ENCODE peak calls at places on chromosomes 4 and X, in seven cellular contexts. J is CD4-positive, alpha-beta memory T cell; I is A549; G is mammary epithelial cell; D is DND-41; Z is transverse colon; K is neuronal stem cell. Q is an unnamed sample.

GRCh38 chr4:7658297-7659204 is 223.8 kb upstream of the PSAPL1 start:
- DNase-seq in J (no peak), I (no peak), G (no peak), D (no peak), Z (no peak), K (no peak), Q (no peak)

GRCh38 chr4:165210566-165210965 is 3.2 kb downstream of the KLHL2 start:
- DNase-seq in J (no peak), I (no peak), G (no peak), D (no peak), Z (no peak), K (no peak), Q (no peak)

GRCh38 chr4:21470531-21470930 is 478.0 kb downstream of the KCNIP4 start:
- DNase-seq in J (no peak), I (no peak), G (peak; percentile 71), D (no peak), Z (no peak), K (no peak), Q (no peak)

GRCh38 chrX:8981742-8982141 is 52.2 kb downstream of the FAM9B start:
- DNase-seq in J (peak; percentile 17), I (no peak), G (no peak), D (no peak), Z (no peak), K (no peak), Q (no peak)

GRCh38 chrX:129836827-129837226 is 6.9 kb downstream of the ZDHHC9 start:
- DNase-seq in J (no peak), I (no peak), G (no peak), D (no peak), Z (no peak), K (no peak), Q (no peak)

GRCh38 chrX:118189628-118190027 is 73.0 kb upstream of the KLHL13 start:
- DNase-seq in J (no peak), I (no peak), G (no peak), D (no peak), Z (no peak), K (no peak), Q (no peak)

GRCh38 chrX:13463608-13464007 is 105.8 kb upstream of the EGFL6 start:
- DNase-seq in J (no peak), I (peak; percentile 6), G (peak; percentile 53), D (peak; percentile 77), Z (peak; percentile 49), K (no peak), Q (no peak)

GRCh38 chrX:27893211-27893610 is 85.4 kb downstream of the MAGEB10 start:
- DNase-seq in J (no peak), I (no peak), G (no peak), D (no peak), Z (no peak), K (no peak), Q (no peak)

GRCh38 chr4:2166253-2166652 is 75.7 kb downstream of the HAUS3 start:
- DNase-seq in J (no peak), I (no peak), G (no peak), D (no peak), Z (peak; percentile 27), K (no peak), Q (no peak)

GRCh38 chrX:136076942-136077341 is 70.4 kb upstream of the FHL1 start:
- DNase-seq in J (no peak), I (no peak), G (peak; percentile 12), D (no peak), Z (no peak), K (no peak), Q (no peak)

GRCh38 chr4:112119358-112119783 is 25.9 kb upstream of the FAM241A start:
- DNase-seq in J (no peak), I (no peak), G (no peak), D (no peak), Z (no peak), K (no peak), Q (no peak)

GRCh38 chr4:41611881-41612871 is 74.2 kb downstream of the LIMCH1 start:
- DNase-seq in J (no peak), I (peak; percentile 17), G (peak; percentile 59), D (no peak), Z (peak; percentile 51), K (peak; percentile 52), Q (no peak)

DNA sequence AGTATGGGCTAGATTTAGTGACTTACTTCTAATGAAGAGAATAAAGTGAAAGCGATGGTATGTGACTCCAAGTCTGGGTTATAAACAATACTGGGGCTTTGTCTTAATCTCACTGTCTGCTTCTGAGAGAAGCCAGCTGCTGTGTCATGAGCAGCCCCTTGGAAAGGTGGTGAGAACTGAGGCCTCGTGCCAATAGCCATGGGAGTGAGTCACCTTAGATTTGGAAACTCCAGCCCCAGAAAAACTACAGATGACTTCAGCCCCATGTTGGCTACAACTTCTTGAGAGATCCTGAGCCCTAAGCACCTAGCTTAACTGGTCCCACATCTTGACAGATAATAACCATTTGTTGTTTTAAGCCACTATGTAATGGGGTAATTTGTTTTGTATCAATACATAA is 77.6 kb downstream of the CWH43 start:
- DNase-seq in J (no peak), I (no peak), G (peak; percentile 56), D (no peak), Z (no peak), K (no peak), Q (no peak)
- H3K9me3 ChIP-seq in J (no peaks in the 10 kb centered on the region), I (no peaks in the 10 kb centered on the region), G (no peaks in the 10 kb centered on the region), D (no peaks in the 10 kb centered on the region), Z (no peaks in the 10 kb centered on the region), K (no peaks in the 10 kb centered on the region), Q (no peaks in the 10 kb centered on the region)

GRCh38 chr4:1072830-1073446 is 40.4 kb downstream of the RNF212 start:
- DNase-seq in J (peak; percentile 50), I (peak; percentile 59), G (peak; percentile 55), D (peak; percentile 51), Z (peak; percentile 81), K (peak; percentile 27), Q (peak; percentile 27)

GRCh38 chr4:1074077-1074476 is 39.3 kb downstream of the RNF212 start:
- DNase-seq in J (no peak), I (no peak), G (no peak), D (no peak), Z (no peak), K (no peak), Q (no peak)

GRCh38 chr4:1075809-1076524 is 37.4 kb downstream of the RNF212 start:
- DNase-seq in J (no peak), I (no peak), G (peak; percentile 16), D (no peak), Z (no peak), K (no peak), Q (no peak)

GRCh38 chr4:1077711-1078477 is 35.5 kb downstream of the RNF212 start:
- DNase-seq in J (no peak), I (no peak), G (no peak), D (no peak), Z (no peak), K (no peak), Q (no peak)

GRCh38 chr4:1075266-1075665 is 38.1 kb downstream of the RNF212 start:
- DNase-seq in J (no peak), I (no peak), G (no peak), D (no peak), Z (no peak), K (no peak), Q (no peak)
- H3K4me1 ChIP-seq in J (no peaks in the 10 kb centered on the region), I (no peaks in the 10 kb centered on the region), G (no peaks in the 10 kb centered on the region), D (no peaks in the 10 kb centered on the region), Z (peaks cover 4% of the 10 kb centered on the region), K (no peaks in the 10 kb centered on the region), Q (no peaks in the 10 kb centered on the region)

GRCh38 chrX:146241902-146242301 is 424.3 kb downstream of the SLITRK2 start:
- DNase-seq in J (no peak), I (no peak), G (no peak), D (no peak), Z (no peak), K (no peak), Q (no peak)

GRCh38 chrX:146243071-146243470 is 425.4 kb downstream of the SLITRK2 start:
- DNase-seq in J (no peak), I (no peak), G (no peak), D (no peak), Z (no peak), K (no peak), Q (no peak)

DNA sequence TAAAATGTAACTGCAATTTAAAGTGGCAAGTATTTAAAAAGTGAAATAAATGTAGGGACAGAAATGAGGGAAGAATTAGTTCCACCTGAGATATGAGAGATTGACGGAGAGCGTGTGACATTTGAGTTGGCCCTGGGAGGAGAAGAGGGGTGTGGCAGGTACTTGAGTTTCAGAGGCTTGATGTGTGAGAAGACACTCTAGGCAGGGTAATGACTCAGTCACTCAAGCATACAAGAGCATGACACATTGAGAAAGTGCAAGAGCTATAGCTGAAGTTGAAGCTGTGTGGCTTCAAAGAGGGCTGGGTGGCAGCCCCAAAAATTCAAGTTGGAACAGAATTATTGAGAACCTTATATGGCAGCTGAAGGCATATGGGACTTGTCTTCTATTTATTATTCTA is 420.5 kb downstream of the SLITRK2 start:
- DNase-seq in J (no peak), I (no peak), G (no peak), D (no peak), Z (no peak), K (no peak), Q (no peak)
- H3K9me3 ChIP-seq in J (no peaks in the 10 kb centered on the region), I (no peaks in the 10 kb centered on the region), G (peaks cover 19% of the 10 kb centered on the region), D (no peaks in the 10 kb centered on the region), Z (no peaks in the 10 kb centered on the region), K (no peaks in the 10 kb centered on the region), Q (no peaks in the 10 kb centered on the region)

GRCh38 chr4:15653864-15654391 is 1.2 kb downstream of the FBXL5 start:
- DNase-seq in J (no peak), I (peak; percentile 32), G (peak; percentile 66), D (peak; percentile 31), Z (no peak), K (peak; percentile 8), Q (no peak)

GRCh38 chr4:15656038-15656470 is 897 bp upstream of the FBXL5 start:
- DNase-seq in J (no peak), I (no peak), G (no peak), D (no peak), Z (no peak), K (peak; percentile 18), Q (no peak)

GRCh38 chr4:15654556-15655222 is 468 bp downstream of the FBXL5 start:
- DNase-seq in J (no peak), I (peak; percentile 19), G (peak; percentile 38), D (peak; percentile 67), Z (peak; percentile 59), K (no peak), Q (peak; percentile 63)

GRCh38 chr4:15657366-15657765 is 2.2 kb upstream of the FBXL5 start:
- DNase-seq in J (no peak), I (no peak), G (no peak), D (no peak), Z (no peak), K (no peak), Q (no peak)

GRCh38 chr4:15655223-15656037 is at the start of gene FBXL5:
- DNase-seq in J (peak; percentile 87), I (peak; percentile 78), G (peak; percentile 82), D (peak; percentile 84), Z (peak; percentile 83), K (peak; percentile 85), Q (peak; percentile 86)
- H3K4me1 ChIP-seq in J (peaks cover 45% of the 10 kb centered on the region), I (peaks cover 38% of the 10 kb centered on the region), G (peaks cover 27% of the 10 kb centered on the region), D (peaks cover 48% of the 10 kb centered on the region), Z (peaks cover 43% of the 10 kb centered on the region), K (peaks cover 6% of the 10 kb centered on the region), Q (peaks cover 44% of the 10 kb centered on the region)

Q was measured in CD8-positive, alpha-beta memory T cell.